ENCODE peak calls at places on chromosomes 3 and 15, in eight cellular contexts. One of them, this sample, is unnamed.

GRCh38 chr3:37053337-37053736 is 60.0 kb downstream of the MLH1 start:
- DNase-seq in stimulated activated CD4-positive, alpha-beta T cell treated with anti-CD3 and anti-CD28 coated beads, Interleukin-12 subunit alpha, Interleukin-12 subunit beta, amount 100 ng/mL, for 4 hours: no peak
- DNase-seq in activated CD4-positive, alpha-beta T cell treated with anti-CD3 and anti-CD28 coated beads for 36 hours: no peak
- DNase-seq in transverse colon: no peak
- DNase-seq in WERI-Rb-1: no peak
- DNase-seq in SK-N-SH: no peak
- DNase-seq in T-helper 2 cell: no peak
- DNase-seq in CD4-positive, alpha-beta memory T cell: no peak
- DNase-seq in this sample: no peak

GRCh38 chr15:63969652-63970421 is 76.4 kb downstream of the DAPK2 start:
- DNase-seq in stimulated activated CD4-positive, alpha-beta T cell treated with anti-CD3 and anti-CD28 coated beads, Interleukin-12 subunit alpha, Interleukin-12 subunit beta, amount 100 ng/mL, for 4 hours: no peak
- DNase-seq in activated CD4-positive, alpha-beta T cell treated with anti-CD3 and anti-CD28 coated beads for 36 hours: no peak
- DNase-seq in transverse colon: peak; percentile 84
- DNase-seq in WERI-Rb-1: no peak
- DNase-seq in SK-N-SH: no peak
- DNase-seq in T-helper 2 cell: no peak
- DNase-seq in CD4-positive, alpha-beta memory T cell: no peak
- DNase-seq in this sample: no peak

GRCh38 chr15:73568881-73569280 is 64.3 kb downstream of the NPTN start:
- DNase-seq in stimulated activated CD4-positive, alpha-beta T cell treated with anti-CD3 and anti-CD28 coated beads, Interleukin-12 subunit alpha, Interleukin-12 subunit beta, amount 100 ng/mL, for 4 hours: no peak
- DNase-seq in activated CD4-positive, alpha-beta T cell treated with anti-CD3 and anti-CD28 coated beads for 36 hours: no peak
- DNase-seq in transverse colon: no peak
- DNase-seq in WERI-Rb-1: no peak
- DNase-seq in SK-N-SH: no peak
- DNase-seq in T-helper 2 cell: no peak
- DNase-seq in CD4-positive, alpha-beta memory T cell: no peak
- DNase-seq in this sample: no peak

GRCh38 chr3:185069023-185069422 is 83.8 kb downstream of the C3orf70 start:
- DNase-seq in stimulated activated CD4-positive, alpha-beta T cell treated with anti-CD3 and anti-CD28 coated beads, Interleukin-12 subunit alpha, Interleukin-12 subunit beta, amount 100 ng/mL, for 4 hours: no peak
- DNase-seq in activated CD4-positive, alpha-beta T cell treated with anti-CD3 and anti-CD28 coated beads for 36 hours: no peak
- DNase-seq in transverse colon: peak; percentile 83
- DNase-seq in WERI-Rb-1: no peak
- DNase-seq in SK-N-SH: no peak
- DNase-seq in T-helper 2 cell: no peak
- DNase-seq in CD4-positive, alpha-beta memory T cell: no peak
- DNase-seq in this sample: no peak

GRCh38 chr15:40048155-40048792 is 9.3 kb upstream of the SRP14 start:
- DNase-seq in stimulated activated CD4-positive, alpha-beta T cell treated with anti-CD3 and anti-CD28 coated beads, Interleukin-12 subunit alpha, Interleukin-12 subunit beta, amount 100 ng/mL, for 4 hours: no peak
- DNase-seq in activated CD4-positive, alpha-beta T cell treated with anti-CD3 and anti-CD28 coated beads for 36 hours: peak; percentile 43
- DNase-seq in transverse colon: peak; percentile 78
- DNase-seq in WERI-Rb-1: no peak
- DNase-seq in SK-N-SH: no peak
- DNase-seq in T-helper 2 cell: peak; percentile 69
- DNase-seq in CD4-positive, alpha-beta memory T cell: no peak
- DNase-seq in this sample: no peak

GRCh38 chr3:195549931-195550519 is 6.9 kb upstream of the PPP1R2 start:
- DNase-seq in stimulated activated CD4-positive, alpha-beta T cell treated with anti-CD3 and anti-CD28 coated beads, Interleukin-12 subunit alpha, Interleukin-12 subunit beta, amount 100 ng/mL, for 4 hours: peak; percentile 52
- DNase-seq in activated CD4-positive, alpha-beta T cell treated with anti-CD3 and anti-CD28 coated beads for 36 hours: peak; percentile 83
- DNase-seq in transverse colon: peak; percentile 72
- DNase-seq in WERI-Rb-1: no peak
- DNase-seq in SK-N-SH: no peak
- DNase-seq in T-helper 2 cell: peak; percentile 92
- DNase-seq in CD4-positive, alpha-beta memory T cell: peak; percentile 87
- DNase-seq in this sample: peak; percentile 86

GRCh38 chr3:32355892-32356291 is 35.8 kb upstream of the CMTM7 start:
- DNase-seq in stimulated activated CD4-positive, alpha-beta T cell treated with anti-CD3 and anti-CD28 coated beads, Interleukin-12 subunit alpha, Interleukin-12 subunit beta, amount 100 ng/mL, for 4 hours: no peak
- DNase-seq in activated CD4-positive, alpha-beta T cell treated with anti-CD3 and anti-CD28 coated beads for 36 hours: no peak
- DNase-seq in transverse colon: no peak
- DNase-seq in WERI-Rb-1: no peak
- DNase-seq in SK-N-SH: no peak
- DNase-seq in T-helper 2 cell: no peak
- DNase-seq in CD4-positive, alpha-beta memory T cell: no peak
- DNase-seq in this sample: no peak

GRCh38 chr3:39569095-39569494 is 101.6 kb downstream of the MOBP start:
- DNase-seq in stimulated activated CD4-positive, alpha-beta T cell treated with anti-CD3 and anti-CD28 coated beads, Interleukin-12 subunit alpha, Interleukin-12 subunit beta, amount 100 ng/mL, for 4 hours: no peak
- DNase-seq in activated CD4-positive, alpha-beta T cell treated with anti-CD3 and anti-CD28 coated beads for 36 hours: no peak
- DNase-seq in transverse colon: no peak
- DNase-seq in WERI-Rb-1: no peak
- DNase-seq in SK-N-SH: no peak
- DNase-seq in T-helper 2 cell: no peak
- DNase-seq in CD4-positive, alpha-beta memory T cell: no peak
- DNase-seq in this sample: no peak

GRCh38 chr3:127675651-127676391 is 3.1 kb downstream of the ABTB1 start:
- DNase-seq in stimulated activated CD4-positive, alpha-beta T cell treated with anti-CD3 and anti-CD28 coated beads, Interleukin-12 subunit alpha, Interleukin-12 subunit beta, amount 100 ng/mL, for 4 hours: no peak
- DNase-seq in activated CD4-positive, alpha-beta T cell treated with anti-CD3 and anti-CD28 coated beads for 36 hours: no peak
- DNase-seq in transverse colon: no peak
- DNase-seq in WERI-Rb-1: no peak
- DNase-seq in SK-N-SH: no peak
- DNase-seq in T-helper 2 cell: no peak
- DNase-seq in CD4-positive, alpha-beta memory T cell: no peak
- DNase-seq in this sample: no peak

GRCh38 chr3:184157206-184157605 is 2.0 kb downstream of the DVL3 start:
- DNase-seq in stimulated activated CD4-positive, alpha-beta T cell treated with anti-CD3 and anti-CD28 coated beads, Interleukin-12 subunit alpha, Interleukin-12 subunit beta, amount 100 ng/mL, for 4 hours: no peak
- DNase-seq in activated CD4-positive, alpha-beta T cell treated with anti-CD3 and anti-CD28 coated beads for 36 hours: no peak
- DNase-seq in transverse colon: no peak
- DNase-seq in WERI-Rb-1: no peak
- DNase-seq in SK-N-SH: no peak
- DNase-seq in T-helper 2 cell: no peak
- DNase-seq in CD4-positive, alpha-beta memory T cell: no peak
- DNase-seq in this sample: no peak

GRCh38 chr3:71389911-71390573 is 193.5 kb downstream of the FOXP1 start:
- DNase-seq in stimulated activated CD4-positive, alpha-beta T cell treated with anti-CD3 and anti-CD28 coated beads, Interleukin-12 subunit alpha, Interleukin-12 subunit beta, amount 100 ng/mL, for 4 hours: no peak
- DNase-seq in activated CD4-positive, alpha-beta T cell treated with anti-CD3 and anti-CD28 coated beads for 36 hours: peak; percentile 52
- DNase-seq in transverse colon: peak; percentile 67
- DNase-seq in WERI-Rb-1: no peak
- DNase-seq in SK-N-SH: no peak
- DNase-seq in T-helper 2 cell: peak; percentile 48
- DNase-seq in CD4-positive, alpha-beta memory T cell: no peak
- DNase-seq in this sample: no peak

GRCh38 chr15:99169769-99170311 is 65.0 kb downstream of the SYNM start:
- DNase-seq in stimulated activated CD4-positive, alpha-beta T cell treated with anti-CD3 and anti-CD28 coated beads, Interleukin-12 subunit alpha, Interleukin-12 subunit beta, amount 100 ng/mL, for 4 hours: no peak
- DNase-seq in activated CD4-positive, alpha-beta T cell treated with anti-CD3 and anti-CD28 coated beads for 36 hours: no peak
- DNase-seq in transverse colon: peak; percentile 54
- DNase-seq in WERI-Rb-1: no peak
- DNase-seq in SK-N-SH: no peak
- DNase-seq in T-helper 2 cell: no peak
- DNase-seq in CD4-positive, alpha-beta memory T cell: no peak
- DNase-seq in this sample: no peak

GRCh38 chr15:37037256-37037655 is 63.1 kb downstream of the MEIS2 start:
- DNase-seq in stimulated activated CD4-positive, alpha-beta T cell treated with anti-CD3 and anti-CD28 coated beads, Interleukin-12 subunit alpha, Interleukin-12 subunit beta, amount 100 ng/mL, for 4 hours: no peak
- DNase-seq in activated CD4-positive, alpha-beta T cell treated with anti-CD3 and anti-CD28 coated beads for 36 hours: no peak
- DNase-seq in transverse colon: no peak
- DNase-seq in WERI-Rb-1: no peak
- DNase-seq in SK-N-SH: no peak
- DNase-seq in T-helper 2 cell: no peak
- DNase-seq in CD4-positive, alpha-beta memory T cell: no peak
- DNase-seq in this sample: no peak

GRCh38 chr3:113575191-113575590 is 42.8 kb downstream of the SIDT1 start:
- DNase-seq in stimulated activated CD4-positive, alpha-beta T cell treated with anti-CD3 and anti-CD28 coated beads, Interleukin-12 subunit alpha, Interleukin-12 subunit beta, amount 100 ng/mL, for 4 hours: no peak
- DNase-seq in activated CD4-positive, alpha-beta T cell treated with anti-CD3 and anti-CD28 coated beads for 36 hours: no peak
- DNase-seq in transverse colon: peak; percentile 22
- DNase-seq in WERI-Rb-1: no peak
- DNase-seq in SK-N-SH: no peak
- DNase-seq in T-helper 2 cell: no peak
- DNase-seq in CD4-positive, alpha-beta memory T cell: no peak
- DNase-seq in this sample: no peak

GRCh38 chr3:133941390-133941789 is 45.7 kb upstream of the RAB6B start:
- DNase-seq in stimulated activated CD4-positive, alpha-beta T cell treated with anti-CD3 and anti-CD28 coated beads, Interleukin-12 subunit alpha, Interleukin-12 subunit beta, amount 100 ng/mL, for 4 hours: no peak
- DNase-seq in activated CD4-positive, alpha-beta T cell treated with anti-CD3 and anti-CD28 coated beads for 36 hours: no peak
- DNase-seq in transverse colon: no peak
- DNase-seq in WERI-Rb-1: no peak
- DNase-seq in SK-N-SH: no peak
- DNase-seq in T-helper 2 cell: no peak
- DNase-seq in CD4-positive, alpha-beta memory T cell: no peak
- DNase-seq in this sample: no peak

GRCh38 chr15:59222106-59222505 is 15.5 kb downstream of the LDHAL6B start:
- DNase-seq in stimulated activated CD4-positive, alpha-beta T cell treated with anti-CD3 and anti-CD28 coated beads, Interleukin-12 subunit alpha, Interleukin-12 subunit beta, amount 100 ng/mL, for 4 hours: no peak
- DNase-seq in activated CD4-positive, alpha-beta T cell treated with anti-CD3 and anti-CD28 coated beads for 36 hours: no peak
- DNase-seq in transverse colon: no peak
- DNase-seq in WERI-Rb-1: no peak
- DNase-seq in SK-N-SH: no peak
- DNase-seq in T-helper 2 cell: no peak
- DNase-seq in CD4-positive, alpha-beta memory T cell: no peak
- DNase-seq in this sample: no peak

GRCh38 chr3:195811756-195812155 is at the start of gene MUC4:
- DNase-seq in stimulated activated CD4-positive, alpha-beta T cell treated with anti-CD3 and anti-CD28 coated beads, Interleukin-12 subunit alpha, Interleukin-12 subunit beta, amount 100 ng/mL, for 4 hours: no peak
- DNase-seq in activated CD4-positive, alpha-beta T cell treated with anti-CD3 and anti-CD28 coated beads for 36 hours: no peak
- DNase-seq in transverse colon: peak; percentile 88
- DNase-seq in WERI-Rb-1: no peak
- DNase-seq in SK-N-SH: no peak
- DNase-seq in T-helper 2 cell: no peak
- DNase-seq in CD4-positive, alpha-beta memory T cell: no peak
- DNase-seq in this sample: no peak

GRCh38 chr3:111650378-111651275 is 55.5 kb upstream of the ZBED2 start:
- DNase-seq in stimulated activated CD4-positive, alpha-beta T cell treated with anti-CD3 and anti-CD28 coated beads, Interleukin-12 subunit alpha, Interleukin-12 subunit beta, amount 100 ng/mL, for 4 hours: no peak
- DNase-seq in activated CD4-positive, alpha-beta T cell treated with anti-CD3 and anti-CD28 coated beads for 36 hours: no peak
- DNase-seq in transverse colon: no peak
- DNase-seq in WERI-Rb-1: no peak
- DNase-seq in SK-N-SH: no peak
- DNase-seq in T-helper 2 cell: no peak
- DNase-seq in CD4-positive, alpha-beta memory T cell: no peak
- DNase-seq in this sample: no peak

GRCh38 chr3:150377601-150378466 is 30.3 kb upstream of the TSC22D2 start:
- DNase-seq in stimulated activated CD4-positive, alpha-beta T cell treated with anti-CD3 and anti-CD28 coated beads, Interleukin-12 subunit alpha, Interleukin-12 subunit beta, amount 100 ng/mL, for 4 hours: no peak
- DNase-seq in activated CD4-positive, alpha-beta T cell treated with anti-CD3 and anti-CD28 coated beads for 36 hours: no peak
- DNase-seq in transverse colon: no peak
- DNase-seq in WERI-Rb-1: no peak
- DNase-seq in SK-N-SH: no peak
- DNase-seq in T-helper 2 cell: no peak
- DNase-seq in CD4-positive, alpha-beta memory T cell: no peak
- DNase-seq in this sample: no peak

GRCh38 chr3:138049157-138049919 is 39.4 kb downstream of the CLDN18 start:
- DNase-seq in stimulated activated CD4-positive, alpha-beta T cell treated with anti-CD3 and anti-CD28 coated beads, Interleukin-12 subunit alpha, Interleukin-12 subunit beta, amount 100 ng/mL, for 4 hours: no peak
- DNase-seq in activated CD4-positive, alpha-beta T cell treated with anti-CD3 and anti-CD28 coated beads for 36 hours: no peak
- DNase-seq in transverse colon: no peak
- DNase-seq in WERI-Rb-1: no peak
- DNase-seq in SK-N-SH: no peak
- DNase-seq in T-helper 2 cell: no peak
- DNase-seq in CD4-positive, alpha-beta memory T cell: no peak
- DNase-seq in this sample: no peak

GRCh38 chr15:62094398-62094797 is 27.6 kb downstream of the C2CD4A start:
- DNase-seq in stimulated activated CD4-positive, alpha-beta T cell treated with anti-CD3 and anti-CD28 coated beads, Interleukin-12 subunit alpha, Interleukin-12 subunit beta, amount 100 ng/mL, for 4 hours: no peak
- DNase-seq in activated CD4-positive, alpha-beta T cell treated with anti-CD3 and anti-CD28 coated beads for 36 hours: no peak
- DNase-seq in transverse colon: no peak
- DNase-seq in WERI-Rb-1: no peak
- DNase-seq in SK-N-SH: no peak
- DNase-seq in T-helper 2 cell: no peak
- DNase-seq in CD4-positive, alpha-beta memory T cell: no peak
- DNase-seq in this sample: no peak

GRCh38 chr15:64912926-64913325 is 1.2 kb downstream of the ANKDD1A start:
- DNase-seq in stimulated activated CD4-positive, alpha-beta T cell treated with anti-CD3 and anti-CD28 coated beads, Interleukin-12 subunit alpha, Interleukin-12 subunit beta, amount 100 ng/mL, for 4 hours: no peak
- DNase-seq in activated CD4-positive, alpha-beta T cell treated with anti-CD3 and anti-CD28 coated beads for 36 hours: no peak
- DNase-seq in transverse colon: no peak
- DNase-seq in WERI-Rb-1: no peak
- DNase-seq in SK-N-SH: peak; percentile 62
- DNase-seq in T-helper 2 cell: no peak
- DNase-seq in CD4-positive, alpha-beta memory T cell: no peak
- DNase-seq in this sample: no peak

GRCh38 chr15:92921215-92922131 is 21.3 kb downstream of the CHD2 start:
- DNase-seq in stimulated activated CD4-positive, alpha-beta T cell treated with anti-CD3 and anti-CD28 coated beads, Interleukin-12 subunit alpha, Interleukin-12 subunit beta, amount 100 ng/mL, for 4 hours: no peak
- DNase-seq in activated CD4-positive, alpha-beta T cell treated with anti-CD3 and anti-CD28 coated beads for 36 hours: peak; percentile 45
- DNase-seq in transverse colon: no peak
- DNase-seq in WERI-Rb-1: no peak
- DNase-seq in SK-N-SH: no peak
- DNase-seq in T-helper 2 cell: no peak
- DNase-seq in CD4-positive, alpha-beta memory T cell: no peak
- DNase-seq in this sample: no peak

GRCh38 chr3:129435367-129435766 is 4.4 kb downstream of the MBD4 start:
- DNase-seq in stimulated activated CD4-positive, alpha-beta T cell treated with anti-CD3 and anti-CD28 coated beads, Interleukin-12 subunit alpha, Interleukin-12 subunit beta, amount 100 ng/mL, for 4 hours: no peak
- DNase-seq in activated CD4-positive, alpha-beta T cell treated with anti-CD3 and anti-CD28 coated beads for 36 hours: no peak
- DNase-seq in transverse colon: no peak
- DNase-seq in WERI-Rb-1: no peak
- DNase-seq in SK-N-SH: no peak
- DNase-seq in T-helper 2 cell: no peak
- DNase-seq in CD4-positive, alpha-beta memory T cell: no peak
- DNase-seq in this sample: no peak

GRCh38 chr3:181354140-181354539 is 357.6 kb upstream of the SOX2 start:
- DNase-seq in stimulated activated CD4-positive, alpha-beta T cell treated with anti-CD3 and anti-CD28 coated beads, Interleukin-12 subunit alpha, Interleukin-12 subunit beta, amount 100 ng/mL, for 4 hours: no peak
- DNase-seq in activated CD4-positive, alpha-beta T cell treated with anti-CD3 and anti-CD28 coated beads for 36 hours: no peak
- DNase-seq in transverse colon: no peak
- DNase-seq in WERI-Rb-1: no peak
- DNase-seq in SK-N-SH: no peak
- DNase-seq in T-helper 2 cell: no peak
- DNase-seq in CD4-positive, alpha-beta memory T cell: no peak
- DNase-seq in this sample: no peak

GRCh38 chr3:171615742-171616141 is 155.5 kb upstream of the TNIK start:
- DNase-seq in stimulated activated CD4-positive, alpha-beta T cell treated with anti-CD3 and anti-CD28 coated beads, Interleukin-12 subunit alpha, Interleukin-12 subunit beta, amount 100 ng/mL, for 4 hours: no peak
- DNase-seq in activated CD4-positive, alpha-beta T cell treated with anti-CD3 and anti-CD28 coated beads for 36 hours: no peak
- DNase-seq in transverse colon: no peak
- DNase-seq in WERI-Rb-1: no peak
- DNase-seq in SK-N-SH: no peak
- DNase-seq in T-helper 2 cell: no peak
- DNase-seq in CD4-positive, alpha-beta memory T cell: no peak
- DNase-seq in this sample: no peak

GRCh38 chr3:36992806-36993325 is at the start of gene EPM2AIP1:
- DNase-seq in stimulated activated CD4-positive, alpha-beta T cell treated with anti-CD3 and anti-CD28 coated beads, Interleukin-12 subunit alpha, Interleukin-12 subunit beta, amount 100 ng/mL, for 4 hours: no peak
- DNase-seq in activated CD4-positive, alpha-beta T cell treated with anti-CD3 and anti-CD28 coated beads for 36 hours: no peak
- DNase-seq in transverse colon: no peak
- DNase-seq in WERI-Rb-1: no peak
- DNase-seq in SK-N-SH: peak; percentile 95
- DNase-seq in T-helper 2 cell: peak; percentile 100
- DNase-seq in CD4-positive, alpha-beta memory T cell: peak; percentile 98
- DNase-seq in this sample: peak; percentile 99

GRCh38 chr15:48352474-48353072 is 21.3 kb downstream of the DUT start:
- DNase-seq in stimulated activated CD4-positive, alpha-beta T cell treated with anti-CD3 and anti-CD28 coated beads, Interleukin-12 subunit alpha, Interleukin-12 subunit beta, amount 100 ng/mL, for 4 hours: peak; percentile 29
- DNase-seq in activated CD4-positive, alpha-beta T cell treated with anti-CD3 and anti-CD28 coated beads for 36 hours: peak; percentile 69
- DNase-seq in transverse colon: peak; percentile 44
- DNase-seq in WERI-Rb-1: peak; percentile 66
- DNase-seq in SK-N-SH: peak; percentile 63
- DNase-seq in T-helper 2 cell: peak; percentile 71
- DNase-seq in CD4-positive, alpha-beta memory T cell: peak; percentile 55
- DNase-seq in this sample: peak; percentile 9

GRCh38 chr3:56862352-56863062 is 60.8 kb upstream of the ARHGEF3 start:
- DNase-seq in stimulated activated CD4-positive, alpha-beta T cell treated with anti-CD3 and anti-CD28 coated beads, Interleukin-12 subunit alpha, Interleukin-12 subunit beta, amount 100 ng/mL, for 4 hours: no peak
- DNase-seq in activated CD4-positive, alpha-beta T cell treated with anti-CD3 and anti-CD28 coated beads for 36 hours: peak; percentile 41
- DNase-seq in transverse colon: no peak
- DNase-seq in WERI-Rb-1: no peak
- DNase-seq in SK-N-SH: no peak
- DNase-seq in T-helper 2 cell: peak; percentile 80
- DNase-seq in CD4-positive, alpha-beta memory T cell: no peak
- DNase-seq in this sample: no peak

GRCh38 chr3:10996345-10997050 is 4.0 kb downstream of the SLC6A1 start:
- DNase-seq in stimulated activated CD4-positive, alpha-beta T cell treated with anti-CD3 and anti-CD28 coated beads, Interleukin-12 subunit alpha, Interleukin-12 subunit beta, amount 100 ng/mL, for 4 hours: no peak
- DNase-seq in activated CD4-positive, alpha-beta T cell treated with anti-CD3 and anti-CD28 coated beads for 36 hours: no peak
- DNase-seq in transverse colon: no peak
- DNase-seq in WERI-Rb-1: no peak
- DNase-seq in SK-N-SH: no peak
- DNase-seq in T-helper 2 cell: no peak
- DNase-seq in CD4-positive, alpha-beta memory T cell: no peak
- DNase-seq in this sample: no peak